ENCODE peak calls at places on chromosome 10, in six cellular contexts. U is T-helper 9 cell; C is naive thymus-derived CD8-positive, alpha-beta T cell; V is retinal pigment epithelial cell; R is activated CD8-positive, alpha-beta T cell treated with anti-CD3 and anti-CD28 coated beads for 36 hours; K is COR-L47. J is an unnamed sample.

GRCh38 chr10:69506834-69507643 is 55.8 kb downstream of the TSPAN15 start:
- DNase-seq in U (no peak), V (no peak), C (no peak), K (no peak), R (peak), J (peak)

GRCh38 chr10:113953505-113954272 is 90.0 kb upstream of the ADRB1 start:
- DNase-seq in V (no peak), C (no peak), R (no peak), U (no peak), K (no peak), J (no peak)

GRCh38 chr10:77949167-77949566 is 22.6 kb upstream of the DLG5 start:
- DNase-seq in V (peak), C (no peak), R (no peak), U (no peak), K (no peak), J (peak)

GRCh38 chr10:119538632-119539358 is 3.7 kb downstream of the RGS10 start:
- DNase-seq in K (no peak), C (peak), U (no peak), V (no peak), R (peak), J (no peak)

GRCh38 chr10:132627736-132628512 is 90.3 kb downstream of the INPP5A start:
- DNase-seq in V (no peak), K (no peak), C (no peak), R (peak), U (no peak), J (peak)

GRCh38 chr10:77844713-77845454 is 81.7 kb downstream of the DLG5 start:
- DNase-seq in R (no peak), C (no peak), U (no peak), V (peak), K (no peak), J (no peak)

GRCh38 chr10:24820616-24821015 is 96.9 kb upstream of the ARHGAP21 start:
- DNase-seq in U (no peak), V (peak), R (no peak), C (no peak), K (no peak), J (no peak)

GRCh38 chr10:1462994-1463633 is 274.2 kb downstream of the ADARB2 start:
- DNase-seq in U (no peak), V (no peak), R (peak), K (no peak), C (no peak), J (no peak)

GRCh38 chr10:62019013-62019684 is 117.7 kb downstream of the ARID5B start:
- DNase-seq in R (no peak), K (no peak), V (no peak), U (no peak), C (no peak), J (no peak)

GRCh38 chr10:101536800-101537199 is 51.3 kb downstream of the POLL start:
- DNase-seq in R (no peak), K (no peak), C (no peak), V (no peak), U (no peak), J (no peak)

GRCh38 chr10:110868981-110869380 is 2.7 kb upstream of the PDCD4 start:
- DNase-seq in R (peak), V (no peak), C (peak), U (peak), K (no peak), J (no peak)

J was measured in WTC11.